ENCODE peak calls at places on chromosomes 13 and 19, in eight cellular contexts. One of them, this sample, is unnamed.
A peak's percentile ranks its signal among the peaks of the same experiment; 100 is the strongest.

GRCh38 chr19:5287066-5287465 is 53.5 kb downstream of the PTPRS start:
- DNase-seq in GM23338: no peak
- DNase-seq in GM12878: peak; percentile 37
- DNase-seq in H1: no peak
- DNase-seq in K562: no peak
- DNase-seq in HCT116: no peak
- DNase-seq in endothelial cell of umbilical vein: no peak
- DNase-seq in HepG2: no peak
- DNase-seq in this sample: no peak

GRCh38 chr13:114078501-114079451 is 53.6 kb downstream of the RASA3 start:
- DNase-seq in GM23338: no peak
- DNase-seq in GM12878: no peak
- DNase-seq in H1: no peak
- DNase-seq in K562: no peak
- DNase-seq in HCT116: no peak
- DNase-seq in endothelial cell of umbilical vein: no peak
- DNase-seq in HepG2: no peak
- DNase-seq in this sample: no peak

GRCh38 chr19:34481861-34482379 is 362 bp downstream of the WTIP start:
- DNase-seq in GM23338: no peak
- DNase-seq in GM12878: no peak
- DNase-seq in H1: no peak
- DNase-seq in K562: no peak
- DNase-seq in HCT116: no peak
- DNase-seq in endothelial cell of umbilical vein: peak; percentile 24
- DNase-seq in HepG2: no peak
- DNase-seq in this sample: no peak

GRCh38 chr19:28399187-28399586 is 813.8 kb downstream of the UQCRFS1 start:
- DNase-seq in GM23338: no peak
- DNase-seq in GM12878: no peak
- DNase-seq in H1: no peak
- DNase-seq in K562: no peak
- DNase-seq in HCT116: no peak
- DNase-seq in endothelial cell of umbilical vein: no peak
- DNase-seq in HepG2: no peak
- DNase-seq in this sample: no peak

GRCh38 chr13:73940098-73940497 is 194.1 kb downstream of the KLF12 start:
- DNase-seq in GM23338: no peak
- DNase-seq in GM12878: no peak
- DNase-seq in H1: no peak
- DNase-seq in K562: no peak
- DNase-seq in HCT116: no peak
- DNase-seq in endothelial cell of umbilical vein: no peak
- DNase-seq in HepG2: no peak
- DNase-seq in this sample: no peak

GRCh38 chr13:32878172-32878571 is 138.1 kb upstream of the KL start:
- DNase-seq in GM23338: no peak
- DNase-seq in GM12878: no peak
- DNase-seq in H1: no peak
- DNase-seq in K562: no peak
- DNase-seq in HCT116: no peak
- DNase-seq in endothelial cell of umbilical vein: no peak
- DNase-seq in HepG2: no peak
- DNase-seq in this sample: no peak

GRCh38 chr13:98839826-98840769 is 87.6 kb upstream of the SLC15A1 start:
- DNase-seq in GM23338: peak; percentile 90
- DNase-seq in GM12878: no peak
- DNase-seq in H1: peak; percentile 54
- DNase-seq in K562: peak; percentile 73
- DNase-seq in HCT116: peak; percentile 35
- DNase-seq in endothelial cell of umbilical vein: peak; percentile 70
- DNase-seq in HepG2: peak; percentile 46
- DNase-seq in this sample: no peak

GRCh38 chr13:92510416-92510815 is 716.2 kb upstream of the GPC6 start:
- DNase-seq in GM23338: peak; percentile 28
- DNase-seq in GM12878: no peak
- DNase-seq in H1: no peak
- DNase-seq in K562: no peak
- DNase-seq in HCT116: no peak
- DNase-seq in endothelial cell of umbilical vein: no peak
- DNase-seq in HepG2: no peak
- DNase-seq in this sample: no peak

GRCh38 chr19:6018786-6019185 is 40.8 kb upstream of the RANBP3 start:
- DNase-seq in GM23338: peak; percentile 82
- DNase-seq in GM12878: no peak
- DNase-seq in H1: peak; percentile 25
- DNase-seq in K562: peak; percentile 70
- DNase-seq in HCT116: no peak
- DNase-seq in endothelial cell of umbilical vein: no peak
- DNase-seq in HepG2: no peak
- DNase-seq in this sample: no peak

GRCh38 chr19:54178581-54179261 is 5.8 kb upstream of the TMC4 start:
- DNase-seq in GM23338: peak; percentile 91
- DNase-seq in GM12878: no peak
- DNase-seq in H1: no peak
- DNase-seq in K562: no peak
- DNase-seq in HCT116: no peak
- DNase-seq in endothelial cell of umbilical vein: no peak
- DNase-seq in HepG2: no peak
- DNase-seq in this sample: no peak

GRCh38 chr13:46684287-46685001 is 112.5 kb downstream of the ESD start:
- DNase-seq in GM23338: peak; percentile 87
- DNase-seq in GM12878: no peak
- DNase-seq in H1: peak; percentile 31
- DNase-seq in K562: no peak
- DNase-seq in HCT116: no peak
- DNase-seq in endothelial cell of umbilical vein: peak; percentile 28
- DNase-seq in HepG2: peak; percentile 86
- DNase-seq in this sample: no peak

GRCh38 chr19:3670796-3671679 is 29.2 kb downstream of the PIP5K1C start:
- DNase-seq in GM23338: no peak
- DNase-seq in GM12878: no peak
- DNase-seq in H1: no peak
- DNase-seq in K562: peak; percentile 89
- DNase-seq in HCT116: no peak
- DNase-seq in endothelial cell of umbilical vein: peak; percentile 84
- DNase-seq in HepG2: no peak
- DNase-seq in this sample: no peak

GRCh38 chr19:33620611-33621010 is 1.1 kb upstream of the CHST8 start:
- DNase-seq in GM23338: no peak
- DNase-seq in GM12878: no peak
- DNase-seq in H1: no peak
- DNase-seq in K562: no peak
- DNase-seq in HCT116: no peak
- DNase-seq in endothelial cell of umbilical vein: no peak
- DNase-seq in HepG2: no peak
- DNase-seq in this sample: no peak

GRCh38 chr13:30119476-30119875 is 187.9 kb downstream of the KATNAL1 start:
- DNase-seq in GM23338: no peak
- DNase-seq in GM12878: no peak
- DNase-seq in H1: no peak
- DNase-seq in K562: no peak
- DNase-seq in HCT116: no peak
- DNase-seq in endothelial cell of umbilical vein: no peak
- DNase-seq in HepG2: no peak
- DNase-seq in this sample: peak; percentile 96

GRCh38 chr13:38086013-38086412 is 216.4 kb upstream of the TRPC4 start:
- DNase-seq in GM23338: no peak
- DNase-seq in GM12878: no peak
- DNase-seq in H1: no peak
- DNase-seq in K562: no peak
- DNase-seq in HCT116: no peak
- DNase-seq in endothelial cell of umbilical vein: no peak
- DNase-seq in HepG2: no peak
- DNase-seq in this sample: no peak

GRCh38 chr13:53143757-53144320 is 115.2 kb downstream of the OLFM4 start:
- DNase-seq in GM23338: no peak
- DNase-seq in GM12878: no peak
- DNase-seq in H1: no peak
- DNase-seq in K562: no peak
- DNase-seq in HCT116: no peak
- DNase-seq in endothelial cell of umbilical vein: no peak
- DNase-seq in HepG2: no peak
- DNase-seq in this sample: no peak

GRCh38 chr19:33815410-33816340 is 19.0 kb downstream of the KCTD15 start:
- DNase-seq in GM23338: no peak
- DNase-seq in GM12878: no peak
- DNase-seq in H1: no peak
- DNase-seq in K562: no peak
- DNase-seq in HCT116: no peak
- DNase-seq in endothelial cell of umbilical vein: no peak
- DNase-seq in HepG2: no peak
- DNase-seq in this sample: no peak

GRCh38 chr13:54742984-54743383 is 1714.4 kb downstream of the OLFM4 start:
- DNase-seq in GM23338: no peak
- DNase-seq in GM12878: no peak
- DNase-seq in H1: no peak
- DNase-seq in K562: no peak
- DNase-seq in HCT116: no peak
- DNase-seq in endothelial cell of umbilical vein: no peak
- DNase-seq in HepG2: no peak
- DNase-seq in this sample: peak; percentile 94

GRCh38 chr13:25687622-25688225 is 315.9 kb downstream of the ATP8A2 start:
- DNase-seq in GM23338: no peak
- DNase-seq in GM12878: no peak
- DNase-seq in H1: no peak
- DNase-seq in K562: no peak
- DNase-seq in HCT116: no peak
- DNase-seq in endothelial cell of umbilical vein: peak; percentile 61
- DNase-seq in HepG2: no peak
- DNase-seq in this sample: no peak

GRCh38 chr13:65597839-65598818 is 1632.0 kb downstream of the PCDH9 start:
- DNase-seq in GM23338: no peak
- DNase-seq in GM12878: no peak
- DNase-seq in H1: no peak
- DNase-seq in K562: no peak
- DNase-seq in HCT116: no peak
- DNase-seq in endothelial cell of umbilical vein: no peak
- DNase-seq in HepG2: no peak
- DNase-seq in this sample: no peak
- TF ChIP-seq POLR2AphosphoS5 in GM23338: no peak
- TF ChIP-seq POLR2AphosphoS5 in GM12878: no peak
- TF ChIP-seq POLR2AphosphoS5 in H1: no peak
- TF ChIP-seq POLR2AphosphoS5 in K562: no peak
- TF ChIP-seq POLR2AphosphoS5 in HCT116: no peak
- TF ChIP-seq POLR2AphosphoS5 in endothelial cell of umbilical vein: no peak
- TF ChIP-seq POLR2AphosphoS5 in HepG2: no peak
- TF ChIP-seq POLR2AphosphoS5 in this sample: no peak

GRCh38 chr19:41999071-41999877 is 5.2 kb upstream of the ATP1A3 start:
- DNase-seq in GM23338: peak; percentile 80
- DNase-seq in GM12878: no peak
- DNase-seq in H1: no peak
- DNase-seq in K562: no peak
- DNase-seq in HCT116: no peak
- DNase-seq in endothelial cell of umbilical vein: no peak
- DNase-seq in HepG2: no peak
- DNase-seq in this sample: no peak
- TF ChIP-seq EZH2 in GM23338: peak; percentile 62
- TF ChIP-seq EZH2 in GM12878: no peak
- TF ChIP-seq EZH2 in H1: peak; percentile 56
- TF ChIP-seq EZH2 in K562: no peak
- TF ChIP-seq EZH2 in HCT116: no peak
- TF ChIP-seq EZH2 in endothelial cell of umbilical vein: peak; percentile 94
- TF ChIP-seq EZH2 in HepG2: peak; percentile 88
- TF ChIP-seq EZH2 in this sample: no peak

DNA sequence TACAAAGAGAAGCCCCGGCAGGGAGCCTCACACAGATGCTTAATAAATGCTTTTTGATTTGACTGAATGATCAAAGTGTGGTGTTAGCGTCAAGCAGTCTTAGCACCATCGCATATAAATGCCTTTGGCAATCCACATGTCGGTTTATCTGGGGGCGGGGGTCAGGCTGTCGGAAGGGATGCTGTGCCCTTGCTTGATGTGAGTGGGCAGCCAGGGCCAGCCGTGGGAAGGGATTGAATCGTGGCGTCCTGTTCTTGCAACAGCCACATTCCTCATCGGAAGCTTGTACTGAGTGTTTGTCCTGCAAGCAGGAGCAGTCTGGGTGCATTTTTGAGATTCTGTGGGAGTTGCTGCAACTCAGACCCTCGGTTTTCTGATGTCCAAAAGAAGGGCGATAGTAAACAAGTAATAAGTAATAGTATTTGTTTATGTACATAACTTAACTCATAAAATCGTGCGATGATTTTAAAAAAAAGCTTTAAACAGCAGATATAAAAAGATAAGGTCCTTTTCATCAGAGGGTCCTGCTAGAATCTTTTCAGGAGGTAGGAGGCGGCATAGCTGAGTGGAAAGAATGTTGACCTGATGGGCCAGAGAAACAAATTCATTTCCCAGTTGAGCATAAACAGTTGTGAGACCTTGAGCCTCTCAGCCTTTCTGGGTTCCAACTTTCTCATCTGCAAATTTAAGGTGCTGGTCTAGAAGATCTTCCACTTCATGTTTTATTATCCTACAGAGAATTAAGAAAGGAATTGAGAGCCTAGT is 173.3 kb downstream of the LACC1 start:
- DNase-seq in GM23338: peak; percentile 60
- DNase-seq in GM12878: no peak
- DNase-seq in H1: no peak
- DNase-seq in K562: no peak
- DNase-seq in HCT116: no peak
- DNase-seq in endothelial cell of umbilical vein: no peak
- DNase-seq in HepG2: no peak
- DNase-seq in this sample: no peak
- H3K4me3 ChIP-seq in GM23338: no peak overlapping the region
- H3K4me3 ChIP-seq in GM12878: no peak overlapping the region
- H3K4me3 ChIP-seq in H1: no peak overlapping the region
- H3K4me3 ChIP-seq in K562: no peak overlapping the region
- H3K4me3 ChIP-seq in HCT116: no peak overlapping the region
- H3K4me3 ChIP-seq in endothelial cell of umbilical vein: no peak overlapping the region
- H3K4me3 ChIP-seq in HepG2: no peak overlapping the region
- H3K4me3 ChIP-seq in this sample: no peak overlapping the region

GRCh38 chr19:811007-811434 is 10.7 kb downstream of the PLPPR3 start:
- DNase-seq in GM23338: peak; percentile 53
- DNase-seq in GM12878: no peak
- DNase-seq in H1: no peak
- DNase-seq in K562: no peak
- DNase-seq in HCT116: no peak
- DNase-seq in endothelial cell of umbilical vein: no peak
- DNase-seq in HepG2: no peak
- DNase-seq in this sample: peak; percentile 32
- TF ChIP-seq POLR2AphosphoS5 in GM23338: peak; percentile 11
- TF ChIP-seq POLR2AphosphoS5 in GM12878: peak; percentile 0
- TF ChIP-seq POLR2AphosphoS5 in H1: peak; percentile 34
- TF ChIP-seq POLR2AphosphoS5 in K562: peak; percentile 12
- TF ChIP-seq POLR2AphosphoS5 in HCT116: no peak
- TF ChIP-seq POLR2AphosphoS5 in endothelial cell of umbilical vein: peak; percentile 15
- TF ChIP-seq POLR2AphosphoS5 in HepG2: no peak
- TF ChIP-seq POLR2AphosphoS5 in this sample: peak; percentile 58

DNA sequence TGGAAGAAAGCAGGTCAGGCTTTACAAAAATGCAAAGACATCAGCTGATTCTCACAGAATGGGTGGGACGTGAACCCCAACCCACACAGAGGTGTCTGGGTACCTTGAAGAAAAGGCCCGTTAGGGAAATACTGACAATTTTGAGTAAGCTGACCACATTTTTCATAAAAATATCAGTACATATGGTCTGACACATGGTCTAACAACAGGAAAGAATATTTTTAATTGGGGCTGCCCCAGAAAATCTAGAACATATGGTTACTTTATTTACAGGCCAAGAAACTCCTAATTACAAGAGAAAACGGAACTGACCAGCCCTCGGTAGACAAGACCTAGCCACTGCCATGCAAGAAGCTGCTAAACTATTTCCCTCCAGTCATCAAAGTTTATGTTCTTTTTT is 48.7 kb upstream of the ITM2B start:
- DNase-seq in GM23338: no peak
- DNase-seq in GM12878: no peak
- DNase-seq in H1: no peak
- DNase-seq in K562: no peak
- DNase-seq in HCT116: no peak
- DNase-seq in endothelial cell of umbilical vein: no peak
- DNase-seq in HepG2: no peak
- DNase-seq in this sample: no peak
- TF ChIP-seq EZH2 in GM23338: no peak
- TF ChIP-seq EZH2 in GM12878: no peak
- TF ChIP-seq EZH2 in H1: no peak
- TF ChIP-seq EZH2 in K562: no peak
- TF ChIP-seq EZH2 in HCT116: no peak
- TF ChIP-seq EZH2 in endothelial cell of umbilical vein: no peak
- TF ChIP-seq EZH2 in HepG2: no peak
- TF ChIP-seq EZH2 in this sample: no peak

This sample was measured in SK-N-MC.